ENCODE peak calls at places on chromosomes 11 and 22, in seven cellular contexts. I is GM13976; P is hypothalamus; J is thoracic aorta; Q is NAMALWA; L is NCI-H1105 treated with DMSO at 0.1 percent for 48 hours; U is activated CD4-positive, CD25-positive, alpha-beta regulatory T cell. N is an unnamed sample.

GRCh38 chr11:10405858-10406592 is 49.0 kb upstream of the AMPD3 start:
- DNase-seq in I (peak), P (peak), J (peak), Q (peak), L (peak), U (no peak), N (peak)

GRCh38 chr11:120061761-120062560 is 76.0 kb downstream of the TRIM29 start:
- DNase-seq in I (no peak), P (peak), J (no peak), Q (no peak), L (no peak), U (no peak), N (no peak)

GRCh38 chr11:33713162-33713913 is 12.7 kb upstream of the C11orf91 start:
- DNase-seq in I (no peak), P (no peak), J (no peak), Q (no peak), L (peak), U (no peak), N (no peak)

GRCh38 chr11:111320728-111321568 is 22.6 kb downstream of the POU2AF3 start:
- DNase-seq in I (no peak), P (no peak), J (no peak), Q (no peak), L (no peak), U (no peak), N (no peak)

GRCh38 chr11:130873766-130874165 is 42.5 kb downstream of the SNX19 start:
- DNase-seq in I (no peak), P (no peak), J (no peak), Q (no peak), L (no peak), U (no peak), N (peak)

GRCh38 chr11:35335226-35335625 is 84.1 kb downstream of the SLC1A2 start:
- DNase-seq in I (no peak), P (no peak), J (no peak), Q (no peak), L (no peak), U (no peak), N (no peak)

GRCh38 chr11:12727556-12728070 is 53.4 kb downstream of the TEAD1 start:
- DNase-seq in I (no peak), P (no peak), J (no peak), Q (no peak), L (no peak), U (no peak), N (no peak)

GRCh38 chr11:134754196-134754822 is 342.3 kb upstream of the B3GAT1 start:
- DNase-seq in I (no peak), P (no peak), J (no peak), Q (no peak), L (no peak), U (no peak), N (no peak)

GRCh38 chr22:24392218-24392931 is 35.0 kb upstream of the ADORA2A start:
- DNase-seq in I (no peak), P (no peak), J (no peak), Q (no peak), L (no peak), U (no peak), N (no peak)

GRCh38 chr11:61919113-61919840 is 1.9 kb upstream of the RAB3IL1 start:
- DNase-seq in I (no peak), P (no peak), J (no peak), Q (no peak), L (no peak), U (no peak), N (no peak)

GRCh38 chr11:78715639-78716311 is 141.1 kb upstream of the NARS2 start:
- DNase-seq in I (peak), P (peak), J (peak), Q (peak), L (peak), U (no peak), N (peak)

GRCh38 chr22:33600595-33600994 is 319.7 kb downstream of the LARGE1 start:
- DNase-seq in I (no peak), P (no peak), J (no peak), Q (no peak), L (no peak), U (no peak), N (no peak)

GRCh38 chr11:104663190-104664140 is 234.8 kb downstream of the CASP12 start:
- DNase-seq in I (no peak), P (no peak), J (no peak), Q (no peak), L (no peak), U (no peak), N (peak)

GRCh38 chr11:1121343-1122331 is 36.1 kb upstream of the MUC5AC start:
- DNase-seq in I (no peak), P (no peak), J (no peak), Q (no peak), L (no peak), U (no peak), N (no peak)

GRCh38 chr22:26708256-26709009 is 51.0 kb downstream of the MIAT start:
- DNase-seq in I (peak), P (no peak), J (no peak), Q (no peak), L (no peak), U (no peak), N (no peak)

GRCh38 chr22:38766076-38766777 is 10.4 kb upstream of the SUN2 start:
- DNase-seq in I (peak), P (peak), J (no peak), Q (peak), L (peak), U (no peak), N (peak)

GRCh38 chr11:65613091-65613928 is 711 bp downstream of the MAP3K11 start:
- DNase-seq in I (no peak), P (no peak), J (no peak), Q (no peak), L (peak), U (no peak), N (no peak)

GRCh38 chr22:30872282-30873041 is 96.1 kb downstream of the MORC2 start:
- DNase-seq in I (no peak), P (no peak), J (no peak), Q (no peak), L (no peak), U (no peak), N (no peak)

GRCh38 chr11:8063319-8063718 is 17.7 kb upstream of the TUB start:
- DNase-seq in I (no peak), P (no peak), J (no peak), Q (no peak), L (no peak), U (no peak), N (no peak)

GRCh38 chr22:45757068-45757467 is 85.4 kb downstream of the ATXN10 start:
- DNase-seq in I (no peak), P (peak), J (no peak), Q (no peak), L (no peak), U (no peak), N (no peak)

GRCh38 chr11:63020671-63021255 is 5.1 kb upstream of the SLC22A8 start:
- DNase-seq in I (no peak), P (peak), J (no peak), Q (peak), L (peak), U (peak), N (no peak)

GRCh38 chr11:119357069-119357468 is 10.6 kb upstream of the MFRP start:
- DNase-seq in I (no peak), P (no peak), J (no peak), Q (no peak), L (no peak), U (no peak), N (no peak)

GRCh38 chr22:31084811-31085492 is 3.8 kb downstream of the SMTN start:
- DNase-seq in I (peak), P (peak), J (peak), Q (peak), L (peak), U (peak), N (no peak)

GRCh38 chr22:45763236-45763624 is 91.6 kb downstream of the ATXN10 start:
- DNase-seq in I (no peak), P (no peak), J (no peak), Q (no peak), L (no peak), U (no peak), N (no peak)

GRCh38 chr11:85663781-85664560 is 958 bp downstream of the CREBZF start:
- DNase-seq in I (peak), P (peak), J (peak), Q (peak), L (peak), U (peak), N (peak)

GRCh38 chr22:35450824-35451541 is 51.0 kb downstream of the MCM5 start:
- DNase-seq in I (no peak), P (no peak), J (no peak), Q (no peak), L (no peak), U (no peak), N (no peak)

GRCh38 chr11:108609681-108610080 is 16.1 kb upstream of the EXPH5 start:
- DNase-seq in I (no peak), P (no peak), J (no peak), Q (no peak), L (no peak), U (no peak), N (peak)

GRCh38 chr11:13552784-13553183 is 57.0 kb upstream of the PTH start:
- DNase-seq in I (no peak), P (no peak), J (no peak), Q (no peak), L (no peak), U (no peak), N (no peak)

GRCh38 chr22:42842658-42843370 is 14.3 kb downstream of the ARFGAP3 start:
- DNase-seq in I (no peak), P (no peak), J (no peak), Q (no peak), L (no peak), U (no peak), N (no peak)

GRCh38 chr11:6410695-6411430 is 8.0 kb downstream of the APBB1 start:
- DNase-seq in I (no peak), P (peak), J (no peak), Q (no peak), L (no peak), U (no peak), N (no peak)

GRCh38 chr11:114275295-114275694 is 20.9 kb upstream of the NNMT start:
- DNase-seq in I (no peak), P (no peak), J (no peak), Q (no peak), L (no peak), U (no peak), N (no peak)

GRCh38 chr11:36394056-36394455 is 98.0 kb downstream of the PRR5L start:
- DNase-seq in I (no peak), P (no peak), J (no peak), Q (no peak), L (no peak), U (no peak), N (no peak)

GRCh38 chr11:94747136-94748110 is 20.7 kb upstream of the AMOTL1 start:
- DNase-seq in I (no peak), P (no peak), J (no peak), Q (no peak), L (no peak), U (no peak), N (no peak)

GRCh38 chr11:130118636-130119387 is 40.8 kb upstream of the ST14 start:
- DNase-seq in I (no peak), P (no peak), J (no peak), Q (peak), L (no peak), U (no peak), N (no peak)

GRCh38 chr11:91700854-91701253 is 523.8 kb upstream of the FAT3 start:
- DNase-seq in I (no peak), P (no peak), J (no peak), Q (no peak), L (peak), U (no peak), N (no peak)

GRCh38 chr11:120136356-120136755 is 1.6 kb downstream of the TRIM29 start:
- DNase-seq in I (peak), P (no peak), J (no peak), Q (no peak), L (no peak), U (no peak), N (no peak)

GRCh38 chr11:128522943-128523518 is 64.3 kb downstream of the ETS1 start:
- DNase-seq in I (peak), P (no peak), J (no peak), Q (peak), L (no peak), U (peak), N (no peak)

GRCh38 chr22:49820984-49821383 is 6.7 kb downstream of the BRD1 start:
- DNase-seq in I (no peak), P (no peak), J (no peak), Q (no peak), L (no peak), U (no peak), N (no peak)

N was measured in RCC 7860.